ENCODE peak calls at places on chromosomes 1 and 21, in four cellular contexts. Q is K562, W is HCT116, X is H1. F is an unnamed sample.

GRCh38 chr21:41598561-41599511 is 90.9 kb upstream of the TMPRSS2 start:
- DNase-seq in Q (no peak), W (no peak), X (no peak), F (no peak)

GRCh38 chr1:78035121-78035520 is 10.6 kb upstream of the GIPC2 start:
- DNase-seq in X (no peak), W (no peak), Q (no peak), F (no peak)

GRCh38 chr21:42942244-42942643 is 16.8 kb upstream of the ERVH48-1 start:
- DNase-seq in X (no peak), W (no peak), Q (no peak), F (no peak)

GRCh38 chr1:98766241-98766640 is 104.7 kb downstream of the SNX7 start:
- DNase-seq in X (no peak), W (no peak), Q (no peak), F (no peak)

GRCh38 chr1:182602945-182603645 is 1.1 kb downstream of the RGS16 start:
- DNase-seq in X (no peak), W (no peak), Q (no peak), F (no peak)

GRCh38 chr21:32641715-32642698 is 29.8 kb upstream of the CFAP298 start:
- DNase-seq in Q (no peak), X (no peak), W (no peak), F (no peak)

GRCh38 chr1:227897704-227898438 is 49.9 kb downstream of the WNT9A start:
- DNase-seq in X (no peak), Q (no peak), W (no peak), F (no peak)

GRCh38 chr1:94702440-94702810 is 117.7 kb upstream of the SLC44A3 start:
- DNase-seq in W (no peak), Q (no peak), X (no peak), F (no peak)

GRCh38 chr1:153260980-153261792 is 1.7 kb downstream of the LORICRIN start:
- DNase-seq in Q (no peak), X (no peak), W (no peak), F (no peak)

GRCh38 chr1:9573723-9574122 is 15.0 kb upstream of the TMEM201 start:
- DNase-seq in W (no peak), Q (no peak), X (no peak), F (no peak)

GRCh38 chr1:227395391-227396028 is 77.2 kb upstream of the CDC42BPA start:
- DNase-seq in X (no peak), Q (no peak), W (peak), F (no peak)

GRCh38 chr1:40921981-40922677 is 57.4 kb upstream of the CTPS1 start:
- DNase-seq in W (no peak), X (no peak), Q (no peak), F (no peak)

GRCh38 chr1:40917995-40918711 is 56.0 kb upstream of the CITED4 start:
- DNase-seq in X (no peak), W (no peak), Q (no peak), F (no peak)

GRCh38 chr1:40922969-40923368 is 56.5 kb upstream of the CTPS1 start:
- DNase-seq in Q (no peak), X (no peak), W (no peak), F (no peak)

GRCh38 chr1:40921522-40921921 is 58.0 kb upstream of the CTPS1 start:
- DNase-seq in Q (no peak), X (no peak), W (no peak), F (no peak)

DNA sequence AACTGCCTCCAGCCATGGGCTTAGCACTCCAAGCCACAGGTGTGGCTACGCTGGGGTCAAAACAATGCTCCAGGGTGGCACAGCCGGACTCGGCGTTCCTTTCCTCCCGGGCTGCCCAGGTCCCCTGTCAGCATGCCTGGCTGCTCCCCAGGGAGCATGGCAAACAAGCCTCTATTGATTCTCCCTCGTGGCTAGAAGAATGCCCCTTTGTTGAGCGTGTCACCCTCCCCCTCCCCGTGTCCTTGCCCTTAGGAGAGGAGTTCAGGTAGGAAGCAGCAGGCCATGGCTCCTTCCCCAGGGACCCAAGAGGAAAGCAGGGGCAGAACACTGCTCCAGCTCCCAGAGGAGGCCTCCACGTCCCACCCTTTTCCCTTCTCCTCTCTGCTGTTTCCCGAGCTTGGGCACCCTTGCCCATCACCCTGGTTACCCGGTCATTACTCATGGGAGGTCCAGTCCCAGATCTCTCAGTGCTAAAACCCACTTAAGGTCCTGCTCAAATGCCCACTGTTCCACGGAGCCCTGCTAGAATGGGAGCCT is 57.4 kb upstream of the CITED4 start:
- DNase-seq in Q (no peak), W (peak), X (no peak), F (peak)
- TF ChIP-seq RAD21 in Q (no peak), W (no peak), X (no peak), F (peak)

GRCh38 chr21:39073717-39074116 is 109.5 kb downstream of the PSMG1 start:
- DNase-seq in Q (no peak), X (no peak), W (no peak), F (no peak)
- TF ChIP-seq FOSL1 in Q (no peak), X (no peak), W (no peak), F (no peak)

GRCh38 chr1:79043506-79043905 is 37.0 kb upstream of the ADGRL4 start:
- DNase-seq in X (no peak), W (no peak), Q (no peak), F (no peak)

GRCh38 chr1:79042539-79042938 is 36.0 kb upstream of the ADGRL4 start:
- DNase-seq in Q (no peak), W (no peak), X (no peak), F (no peak)

GRCh38 chr1:79041666-79042065 is 35.1 kb upstream of the ADGRL4 start:
- DNase-seq in X (no peak), Q (no peak), W (no peak), F (no peak)

GRCh38 chr1:79042117-79042516 is 35.6 kb upstream of the ADGRL4 start:
- DNase-seq in Q (no peak), W (no peak), X (no peak), F (no peak)

DNA sequence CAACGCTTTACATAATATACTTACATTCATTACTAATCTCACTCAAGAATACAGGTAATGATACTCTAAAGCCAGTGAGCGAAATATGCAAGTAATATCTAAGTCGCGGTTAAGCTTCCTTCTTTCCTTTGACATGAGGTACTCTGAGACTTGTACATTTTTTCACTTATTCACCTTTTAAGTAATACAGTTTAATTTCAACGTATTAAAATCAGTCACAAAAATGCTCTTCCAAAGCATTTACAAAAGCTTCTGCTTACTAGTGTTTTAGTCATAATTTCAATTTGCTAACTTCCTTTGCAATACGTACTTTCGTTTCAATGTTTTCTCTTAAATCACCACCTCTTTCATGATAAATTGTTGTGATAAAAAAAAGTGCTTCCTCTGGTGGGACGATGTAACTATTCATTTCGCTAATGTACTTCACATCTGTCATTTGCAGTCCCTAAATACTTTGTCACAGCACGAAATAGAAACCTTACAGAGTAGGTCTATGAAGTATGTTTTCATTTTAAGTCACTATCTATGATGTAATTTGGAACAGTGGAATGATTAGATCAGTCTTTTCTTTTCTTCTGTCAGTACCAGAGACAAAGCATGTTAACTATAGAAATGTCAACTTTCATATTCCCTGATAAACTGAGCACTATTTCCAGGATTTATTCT is 34.0 kb upstream of the ADGRL4 start:
- DNase-seq in Q (no peak), W (no peak), X (no peak), F (no peak)
- TF ChIP-seq RAD21 in Q (no peak), W (no peak), X (no peak), F (no peak)

GRCh38 chr1:156502749-156503671 is 2.4 kb upstream of the MEF2D start:
- DNase-seq in Q (no peak), X (peak), W (peak), F (no peak)
- TF ChIP-seq FOSL1 in Q (peak), X (no peak), W (no peak), F (no peak)